ENCODE peak calls at places on chromosomes 11 and 22, in four cellular contexts. J is HS-5, X is HEK293T, Q is sciatic nerve. U is an unnamed sample.

GRCh38 chr11:66271816-66272215 is 3.4 kb downstream of the RAB1B start:
- DNase-seq in J (no peak), X (no peak), Q (no peak), U (no peak)

GRCh38 chr11:60978546-60979380 is 7.3 kb downstream of the CD6 start:
- DNase-seq in J (no peak), X (no peak), Q (no peak), U (no peak)

GRCh38 chr11:109308551-109308950 is 113.4 kb upstream of the C11orf87 start:
- DNase-seq in J (no peak), X (no peak), Q (no peak), U (no peak)

GRCh38 chr11:113864410-113864809 is 11.0 kb downstream of the USP28 start:
- DNase-seq in J (no peak), X (no peak), Q (no peak), U (no peak)

GRCh38 chr11:69552951-69553350 is 71.5 kb downstream of the LINC01488 start:
- DNase-seq in J (no peak), X (no peak), Q (peak), U (no peak)

GRCh38 chr11:3153291-3153861 is 11.7 kb downstream of the OSBPL5 start:
- DNase-seq in J (no peak), X (no peak), Q (no peak), U (no peak)

GRCh38 chr22:25092119-25092518 is 107.5 kb upstream of the CRYBB3 start:
- DNase-seq in J (no peak), X (no peak), Q (no peak), U (no peak)

GRCh38 chr11:1830500-1831223 is 4.1 kb upstream of the SYT8 start:
- DNase-seq in J (no peak), X (no peak), Q (no peak), U (no peak)

GRCh38 chr11:9057032-9057431 is 34.4 kb downstream of the SCUBE2 start:
- DNase-seq in J (no peak), X (no peak), Q (no peak), U (no peak)

GRCh38 chr11:61332266-61332822 is 561 bp downstream of the DDB1 start:
- DNase-seq in J (no peak), X (peak), Q (no peak), U (peak)

GRCh38 chr11:74694136-74694535 is 37.1 kb downstream of the CHRDL2 start:
- DNase-seq in J (no peak), X (no peak), Q (no peak), U (no peak)

GRCh38 chr11:20061766-20062165 is 98.5 kb downstream of the DBX1 start:
- DNase-seq in J (no peak), X (no peak), Q (no peak), U (no peak)

GRCh38 chr11:6611092-6612007 is 666 bp downstream of the TAF10 start:
- DNase-seq in J (no peak), X (peak), Q (peak), U (no peak)

GRCh38 chr11:44622721-44623258 is 57.3 kb downstream of the CD82 start:
- DNase-seq in J (no peak), X (no peak), Q (peak), U (no peak)

GRCh38 chr22:19097518-19097917 is 24.7 kb downstream of the DGCR2 start:
- DNase-seq in J (no peak), X (no peak), Q (no peak), U (no peak)

GRCh38 chr22:49368976-49369725 is 458.5 kb downstream of the BRD1 start:
- DNase-seq in J (no peak), X (no peak), Q (peak), U (no peak)

GRCh38 chr11:30821438-30821965 is 235.3 kb upstream of the MPPED2 start:
- DNase-seq in J (no peak), X (no peak), Q (no peak), U (no peak)

GRCh38 chr11:119315139-119316016 is 1.6 kb downstream of the MCAM start:
- DNase-seq in J (no peak), X (no peak), Q (peak), U (peak)

GRCh38 chr11:78744949-78745348 is 170.3 kb upstream of the NARS2 start:
- DNase-seq in J (no peak), X (no peak), Q (no peak), U (no peak)

GRCh38 chr22:49853981-49854791 is 542 bp downstream of the ZBED4 start:
- DNase-seq in J (no peak), X (peak), Q (peak), U (peak)

GRCh38 chr11:2158966-2159365 is 2.0 kb downstream of the INS start:
- DNase-seq in J (no peak), X (no peak), Q (no peak), U (no peak)

GRCh38 chr11:95512682-95513081 is 276.9 kb downstream of the FAM76B start:
- DNase-seq in J (peak), X (no peak), Q (peak), U (no peak)

GRCh38 chr11:36077886-36078685 is 134.2 kb downstream of the LDLRAD3 start:
- DNase-seq in J (no peak), X (no peak), Q (no peak), U (no peak)

GRCh38 chr11:74453373-74453975 is 13.9 kb downstream of the KCNE3 start:
- DNase-seq in J (peak), X (peak), Q (peak), U (peak)

GRCh38 chr11:102172127-102172848 is 62.0 kb downstream of the YAP1 start:
- DNase-seq in J (peak), X (no peak), Q (no peak), U (no peak)

GRCh38 chr11:8608646-8609045 is 14.6 kb upstream of the STK33 start:
- DNase-seq in J (no peak), X (no peak), Q (no peak), U (no peak)

GRCh38 chr11:117514256-117514655 is 186.6 kb downstream of the CEP164 start:
- DNase-seq in J (no peak), X (no peak), Q (no peak), U (no peak)

GRCh38 chr22:36374603-36375024 is 13.2 kb downstream of the MYH9 start:
- DNase-seq in J (peak), X (no peak), Q (no peak), U (no peak)

GRCh38 chr11:65430406-65431217 is 8.0 kb downstream of the NEAT1 start:
- DNase-seq in J (peak), X (no peak), Q (no peak), U (peak)

GRCh38 chr22:44389181-44389580 is 76.4 kb upstream of the SHISAL1 start:
- DNase-seq in J (no peak), X (no peak), Q (no peak), U (no peak)

GRCh38 chr22:43956383-43956782 is 1.1 kb downstream of the SAMM50 start:
- DNase-seq in J (no peak), X (no peak), Q (no peak), U (no peak)

GRCh38 chr22:46006379-46007002 is 29.5 kb upstream of the WNT7B start:
- DNase-seq in J (no peak), X (peak), Q (peak), U (peak)

GRCh38 chr11:65059959-65060824 is 1.8 kb upstream of the NAALADL1 start:
- DNase-seq in J (no peak), X (no peak), Q (no peak), U (no peak)

GRCh38 chr11:92449780-92450179 is 225.2 kb downstream of the FAT3 start:
- DNase-seq in J (no peak), X (no peak), Q (no peak), U (no peak)

GRCh38 chr11:45305874-45306623 is 19.9 kb upstream of the SYT13 start:
- DNase-seq in J (no peak), X (no peak), Q (no peak), U (no peak)

GRCh38 chr11:27718853-27719574 is 18.8 kb upstream of the BDNF start:
- DNase-seq in J (no peak), X (peak), Q (no peak), U (no peak)

GRCh38 chr22:42340695-42341383 is 70.4 kb upstream of the TCF20 start:
- DNase-seq in J (no peak), X (no peak), Q (no peak), U (no peak)

GRCh38 chr11:35735903-35736302 is 73.3 kb downstream of the TRIM44 start:
- DNase-seq in J (no peak), X (no peak), Q (no peak), U (no peak)

U was measured in naive thymus-derived CD4-positive, alpha-beta T cell.